ENCODE peak calls at places on chromosome X, in four cellular contexts. H is choroid plexus epithelial cell, A is cardiac muscle cell, Y is fibroblast of lung. F is an unnamed sample.
A peak's percentile ranks its signal among the peaks of the same experiment; 100 is the strongest.

GRCh38 chrX:129247642-129248041 is 275.6 kb downstream of the SMARCA1 start:
- DNase-seq in Y (no peak), H (no peak), A (no peak), F (no peak)

GRCh38 chrX:17719651-17720050 is 17.6 kb upstream of the SCML1 start:
- DNase-seq in A (no peak), H (no peak), Y (no peak), F (no peak)

GRCh38 chrX:120463241-120463640 is 5.9 kb downstream of the LAMP2 start:
- DNase-seq in H (peak; percentile 87), A (peak; percentile 83), Y (peak; percentile 37), F (no peak)

GRCh38 chrX:124501566-124501965 is 155.2 kb downstream of the SH2D1A start:
- DNase-seq in H (no peak), Y (no peak), A (no peak), F (no peak)

GRCh38 chrX:40144576-40144975 is 46.8 kb upstream of the BCOR start:
- DNase-seq in H (no peak), A (no peak), Y (no peak), F (no peak)

GRCh38 chrX:3659761-3660160 is 53.7 kb downstream of the PRKX start:
- DNase-seq in A (peak; percentile 29), H (peak; percentile 26), Y (peak; percentile 44), F (no peak)

GRCh38 chrX:21176927-21177571 is 197.2 kb upstream of the CNKSR2 start:
- DNase-seq in H (no peak), A (no peak), Y (no peak), F (no peak)

GRCh38 chrX:119755981-119756533 is 2.3 kb upstream of the SOWAHD start:
- DNase-seq in Y (no peak), A (no peak), H (no peak), F (peak; percentile 75)

GRCh38 chrX:2632533-2633504 is 58.3 kb upstream of the CD99 start:
- DNase-seq in A (no peak), H (no peak), Y (peak; percentile 18), F (no peak)

GRCh38 chrX:427812-428725 is 41.4 kb upstream of the PPP2R3B start:
- DNase-seq in A (no peak), Y (no peak), H (peak; percentile 41), F (no peak)
- TF ChIP-seq CTCF in A (no peak), Y (no peak), H (peak; percentile 51), F (no peak)

DNA sequence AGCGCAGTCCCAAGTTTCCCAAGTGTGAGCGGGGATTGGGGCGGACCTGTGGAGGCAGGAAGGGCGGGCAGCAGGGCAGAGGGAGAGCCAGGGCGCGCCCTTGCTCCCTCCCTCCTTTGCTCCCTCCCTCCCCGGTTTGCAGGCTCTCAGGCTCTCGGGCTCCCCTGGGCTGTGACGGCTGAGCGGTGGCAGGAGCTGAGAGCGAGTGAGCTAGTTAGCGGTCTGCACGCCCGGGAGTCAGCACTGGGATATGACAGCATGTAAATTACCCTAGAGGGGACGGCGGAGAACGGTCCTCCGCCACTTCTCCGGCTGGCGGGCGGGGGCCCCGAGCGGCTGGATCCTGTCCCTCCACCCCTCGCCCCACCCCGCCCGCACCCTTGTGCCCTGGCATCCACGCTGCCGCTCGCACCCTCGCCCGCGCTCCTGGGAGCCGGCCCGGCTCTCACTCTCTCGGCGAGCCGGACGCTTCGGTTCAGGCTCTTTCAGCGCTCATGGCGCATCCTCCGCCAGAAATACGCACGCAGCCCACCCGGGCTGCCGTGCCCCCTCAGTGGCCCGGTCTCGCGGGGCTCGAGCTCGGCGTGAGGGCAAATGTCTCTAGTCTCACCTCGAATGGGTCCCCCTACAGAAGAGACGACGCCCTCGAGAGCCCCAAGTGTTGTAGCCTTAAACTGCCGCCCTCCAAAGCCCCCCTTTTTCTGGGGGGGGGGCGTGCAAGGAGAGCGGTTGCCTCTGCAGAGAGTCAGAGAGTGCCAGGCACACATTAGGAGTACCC is at the start of gene TSC22D3:
- DNase-seq in Y (peak; percentile 54), A (peak; percentile 83), H (peak; percentile 66), F (peak; percentile 60)
- TF ChIP-seq CTCF in Y (peak; percentile 10), A (no peak), H (no peak), F (no peak)

GRCh38 chrX:9873952-9874351 is 87.7 kb downstream of the SHROOM2 start:
- DNase-seq in A (no peak), Y (no peak), H (peak; percentile 40), F (peak; percentile 51)
- TF ChIP-seq CTCF in A (peak; percentile 51), Y (peak; percentile 58), H (peak; percentile 66), F (peak; percentile 38)

GRCh38 chrX:45208121-45208856 is 7.6 kb upstream of the DIPK2B start:
- DNase-seq in A (no peak), Y (peak; percentile 6), H (peak; percentile 1), F (no peak)
- TF ChIP-seq CTCF in A (no peak), Y (no peak), H (peak; percentile 13), F (no peak)

DNA sequence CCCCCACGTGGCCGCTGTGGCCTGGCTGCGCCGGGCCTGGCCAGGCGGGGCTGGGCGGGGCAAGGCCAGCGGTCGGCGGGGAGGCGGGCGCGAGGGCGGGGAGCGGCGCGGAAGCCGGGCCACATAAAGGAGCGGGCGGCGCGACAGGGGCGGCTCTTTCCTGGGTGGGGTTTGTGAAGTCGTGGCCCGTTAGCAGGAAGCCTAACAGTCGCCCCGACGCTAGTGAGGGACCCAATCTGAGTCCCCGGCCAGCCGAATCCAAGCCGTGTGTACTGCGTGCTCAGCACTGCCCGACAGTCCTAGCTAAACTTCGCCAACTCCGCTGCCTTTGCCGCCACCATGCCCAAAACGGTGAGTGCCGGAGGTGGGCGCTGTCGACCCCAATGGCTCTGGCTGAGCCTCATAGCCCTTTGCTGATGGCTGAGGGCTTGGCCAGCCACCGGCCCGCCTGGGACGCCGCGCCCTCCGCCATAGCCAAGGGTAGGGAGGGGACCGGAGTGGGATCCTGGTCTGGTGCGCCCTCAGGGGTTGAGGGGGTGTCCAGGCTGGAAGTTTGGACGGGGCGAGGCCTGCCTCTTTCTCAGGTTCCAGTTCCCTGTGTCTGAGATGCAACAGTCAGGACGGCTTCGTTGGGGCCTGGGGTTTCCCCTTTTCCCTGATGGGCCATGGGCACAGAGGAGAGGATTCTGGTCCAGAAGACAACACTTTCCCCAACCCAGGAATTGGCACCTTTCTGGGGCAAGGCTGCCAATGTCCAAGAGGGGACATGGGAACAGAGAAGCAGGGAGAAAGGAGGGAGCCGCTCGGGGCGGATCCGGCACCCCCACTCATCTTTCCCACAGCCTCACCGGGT is at the start of gene MSN:
- DNase-seq in H (peak; percentile 39), Y (peak; percentile 57), A (peak; percentile 66), F (peak; percentile 76)
- TF ChIP-seq CTCF in H (peak; percentile 31), Y (no peak), A (no peak), F (no peak)

GRCh38 chrX:68646421-68646820 is 1.0 kb upstream of the STARD8 start:
- DNase-seq in H (no peak), A (no peak), Y (no peak), F (no peak)

GRCh38 chrX:68650491-68650890 is 3.0 kb downstream of the STARD8 start:
- DNase-seq in Y (peak; percentile 53), H (peak; percentile 33), A (no peak), F (no peak)

GRCh38 chrX:68652327-68652930 is 5.0 kb downstream of the STARD8 start:
- DNase-seq in Y (peak; percentile 23), H (peak; percentile 31), A (no peak), F (no peak)

GRCh38 chrX:68648960-68649359 is 1.5 kb downstream of the STARD8 start:
- DNase-seq in H (no peak), Y (peak; percentile 27), A (no peak), F (no peak)

GRCh38 chrX:68647156-68647957 is at the start of gene STARD8:
- DNase-seq in Y (peak; percentile 61), A (peak; percentile 66), H (peak; percentile 23), F (no peak)
- TF ChIP-seq CTCF in Y (no peak), A (no peak), H (peak; percentile 11), F (no peak)

GRCh38 chrX:20063716-20064351 is 52.9 kb downstream of the MAP7D2 start:
- DNase-seq in Y (no peak), A (peak; percentile 2), H (no peak), F (no peak)
- TF ChIP-seq CTCF in Y (peak; percentile 27), A (peak; percentile 28), H (peak; percentile 49), F (peak; percentile 14)

GRCh38 chrX:23673108-23673507 is 5.8 kb downstream of the PRDX4 start:
- DNase-seq in Y (no peak), A (peak; percentile 51), H (peak; percentile 7), F (no peak)

GRCh38 chrX:23666282-23666681 is 1.0 kb upstream of the PRDX4 start:
- DNase-seq in H (no peak), Y (no peak), A (no peak), F (no peak)

GRCh38 chrX:23662853-23663252 is 4.4 kb upstream of the PRDX4 start:
- DNase-seq in H (peak; percentile 21), Y (peak; percentile 67), A (peak; percentile 30), F (peak; percentile 36)

GRCh38 chrX:23667239-23668177 is at the start of gene PRDX4:
- DNase-seq in A (peak; percentile 93), H (peak; percentile 90), Y (peak; percentile 81), F (peak; percentile 89)

GRCh38 chrX:23668335-23668734 is 1.0 kb downstream of the PRDX4 start:
- DNase-seq in H (peak; percentile 4), Y (no peak), A (no peak), F (no peak)
- TF ChIP-seq CTCF in H (no peak), Y (no peak), A (no peak), F (no peak)